ENCODE peak calls at places on chromosomes 12 and 14, in eight cellular contexts. A is left ventricle myocardium superior; E is activated T-helper 17 cell treated with anti-CD3 and anti-CD28 coated beads, Interleukin-2, amount 50 U/mL, for 72 hours; H is right cardiac atrium; O is naive thymus-derived CD8-positive, alpha-beta T cell; P is sciatic nerve; N is activated CD8-positive, alpha-beta T cell treated with anti-CD3 and anti-CD28 coated beads, Interleukin-2, amount 10 ng/mL, durations not matched to agents 7 days and 5 days; I is left cardiac atrium. M is an unnamed sample.

GRCh38 chr14:90842726-90843125 is 26.5 kb upstream of the TTC7B start:
- ATAC-seq in E (no peak), O (no peak), N (no peak), I (no peak), H (no peak), P (no peak), A (no peak), M (no peak)

GRCh38 chr12:76374395-76375020 is 26.3 kb upstream of the BBS10 start:
- ATAC-seq in N (no peak), H (no peak), O (no peak), E (peak), I (no peak), P (no peak), A (no peak), M (no peak)

GRCh38 chr12:92144045-92144630 is 1.5 kb downstream of the BTG1 start:
- ATAC-seq in A (peak), P (peak), E (peak), N (peak), O (peak), I (peak), H (peak), M (peak)

GRCh38 chr12:110537605-110538409 is 35.7 kb downstream of the RAD9B start:
- ATAC-seq in P (peak), O (no peak), H (peak), I (peak), E (no peak), N (no peak), A (peak), M (peak)

GRCh38 chr12:111887916-111888745 is 46.1 kb downstream of the MAPKAPK5 start:
- ATAC-seq in N (no peak), O (no peak), A (no peak), E (no peak), I (no peak), P (no peak), H (no peak), M (no peak)

GRCh38 chr14:52370406-52370911 is 56.3 kb downstream of the PTGER2 start:
- ATAC-seq in I (no peak), P (no peak), A (no peak), H (no peak), O (no peak), E (no peak), N (no peak), M (no peak)

GRCh38 chr12:92469837-92470236 is 233.0 kb upstream of the PLEKHG7 start:
- ATAC-seq in P (peak), I (peak), H (peak), N (no peak), O (no peak), E (no peak), A (peak), M (no peak)

GRCh38 chr14:49250517-49250916 is 335.7 kb downstream of the RPS29 start:
- ATAC-seq in I (no peak), A (no peak), H (no peak), N (no peak), E (no peak), O (no peak), P (no peak), M (no peak)

GRCh38 chr12:132662901-132663755 is 24.0 kb downstream of the POLE start:
- ATAC-seq in O (no peak), I (no peak), H (no peak), P (no peak), N (no peak), E (no peak), A (no peak), M (no peak)

GRCh38 chr12:46948936-46949555 is 123.2 kb upstream of the SLC38A4 start:
- ATAC-seq in H (no peak), E (no peak), I (no peak), A (no peak), O (no peak), N (no peak), P (no peak), M (no peak)

GRCh38 chr14:31154956-31155355 is 52.6 kb downstream of the HECTD1 start:
- ATAC-seq in H (no peak), I (no peak), P (no peak), E (no peak), A (no peak), N (no peak), O (no peak), M (no peak)

GRCh38 chr12:117874842-117875434 is 93.9 kb downstream of the KSR2 start:
- ATAC-seq in P (peak), A (peak), I (peak), O (peak), N (peak), H (peak), E (peak), M (peak)

M was measured in gastroesophageal sphincter.